ENCODE peak calls at places on chromosomes 1 and 21, in eight cellular contexts. H is WTC11; C is mesendoderm; P is NCI-H1930; G is AG08396; B is left cardiac atrium; O is stimulated activated CD8-positive, alpha-beta memory T cell treated with anti-CD3 and anti-CD28 coated beads, Interleukin-4, amount 100 ng/mL, for 48 hours; R is NCI-H345. A is an unnamed sample.

GRCh38 chr1:11054666-11055065 is 5.2 kb downstream of the SRM start:
- DNase-seq in G (no peak), H (no peak), B (no peak), C (no peak), R (peak; percentile 63), O (no peak), P (no peak), A (no peak)

GRCh38 chr21:35677298-35677841 is 383.0 kb downstream of the SETD4 start:
- DNase-seq in R (no peak), G (no peak), B (no peak), P (no peak), O (no peak), C (no peak), H (no peak), A (no peak)

GRCh38 chr1:234759888-234760287 is 149.9 kb upstream of the IRF2BP2 start:
- DNase-seq in H (no peak), G (no peak), O (no peak), P (no peak), B (no peak), R (no peak), C (no peak), A (no peak)

GRCh38 chr1:36776256-36776655 is 258.1 kb downstream of the GRIK3 start:
- DNase-seq in O (no peak), H (no peak), R (no peak), G (no peak), B (no peak), C (no peak), P (no peak), A (no peak)

GRCh38 chr1:31201871-31202270 is 37.8 kb downstream of the NKAIN1 start:
- DNase-seq in P (no peak), C (no peak), R (no peak), H (no peak), B (no peak), G (no peak), O (no peak), A (no peak)

GRCh38 chr1:153961421-153961820 is 1.9 kb downstream of the SLC39A1 start:
- DNase-seq in P (no peak), O (no peak), H (no peak), B (no peak), G (no peak), C (no peak), R (no peak), A (no peak)

GRCh38 chr1:180266275-180267210 is 36.5 kb downstream of the LHX4 start:
- DNase-seq in P (no peak), C (no peak), H (no peak), B (no peak), R (no peak), G (no peak), O (no peak), A (no peak)

GRCh38 chr1:26602378-26602959 is 72.9 kb downstream of the RPS6KA1 start:
- DNase-seq in B (no peak), G (peak; percentile 69), R (peak; percentile 60), C (peak; percentile 61), H (no peak), P (peak; percentile 41), O (no peak), A (peak; percentile 61)

GRCh38 chr21:28436286-28436932 is 556.3 kb downstream of the LTN1 start:
- DNase-seq in G (no peak), O (no peak), C (peak; percentile 2), B (no peak), H (no peak), P (no peak), R (no peak), A (peak; percentile 89)

GRCh38 chr1:97114842-97115241 is 393.3 kb downstream of the PTBP2 start:
- DNase-seq in B (no peak), C (no peak), R (no peak), O (no peak), G (no peak), P (no peak), H (no peak), A (no peak)

A was measured in LHCN-M2.